ENCODE peak calls at places on chromosome 1, in four cellular contexts. Z is K562, B is GM12878, E is HL-60. N is an unnamed sample.

GRCh38 chr1:241658081-241658793 is 6.2 kb downstream of the WDR64 start:
- DNase-seq in Z (no peak), B (no peak), E (no peak), N (no peak)

GRCh38 chr1:207227131-207227630 is 94.3 kb upstream of the CD55 start:
- DNase-seq in Z (no peak), B (no peak), E (no peak), N (no peak)

GRCh38 chr1:120178799-120179419 is 2.6 kb upstream of the SEC22B start:
- DNase-seq in Z (peak; percentile 2), B (no peak), E (no peak), N (no peak)

GRCh38 chr1:12409676-12410075 is 179.8 kb downstream of the VPS13D start:
- DNase-seq in Z (peak; percentile 83), B (no peak), E (no peak), N (no peak)

GRCh38 chr1:171743014-171743870 is 1.4 kb upstream of the VAMP4 start:
- DNase-seq in Z (peak; percentile 54), B (no peak), E (no peak), N (no peak)

GRCh38 chr1:215744419-215744818 is 177.3 kb downstream of the KCTD3 start:
- DNase-seq in Z (no peak), B (no peak), E (no peak), N (no peak)

GRCh38 chr1:110443393-110443918 is 7.5 kb upstream of the PROK1 start:
- DNase-seq in Z (no peak), B (no peak), E (peak; percentile 29), N (no peak)

GRCh38 chr1:19476440-19477190 is 8.7 kb downstream of the CAPZB start:
- DNase-seq in Z (peak; percentile 54), B (peak; percentile 56), E (no peak), N (no peak)

GRCh38 chr1:117652421-117652820 is 46.6 kb downstream of the TENT5C start:
- DNase-seq in Z (no peak), B (no peak), E (no peak), N (no peak)

GRCh38 chr1:34115233-34115632 is 49.8 kb downstream of the CSMD2 start:
- DNase-seq in Z (no peak), B (no peak), E (no peak), N (no peak)

GRCh38 chr1:31593770-31594632 is 17.7 kb downstream of the TINAGL1 start:
- DNase-seq in Z (peak; percentile 80), B (peak; percentile 26), E (peak; percentile 15), N (peak; percentile 73)

GRCh38 chr1:232328496-232329102 is 301.3 kb downstream of the SIPA1L2 start:
- DNase-seq in Z (no peak), B (no peak), E (no peak), N (no peak)

GRCh38 chr1:171477804-171478203 is 7.5 kb upstream of the PRRC2C start:
- DNase-seq in Z (no peak), B (no peak), E (no peak), N (no peak)

GRCh38 chr1:15727021-15727420 is 9.0 kb upstream of the SLC25A34 start:
- DNase-seq in Z (no peak), B (no peak), E (no peak), N (no peak)

GRCh38 chr1:28509705-28510349 is 4.0 kb downstream of the RCC1 start:
- DNase-seq in Z (peak; percentile 61), B (no peak), E (no peak), N (no peak)

GRCh38 chr1:220685879-220686278 is 4.3 kb upstream of the C1orf115 start:
- DNase-seq in Z (no peak), B (no peak), E (no peak), N (no peak)

GRCh38 chr1:16905856-16906702 is 10.3 kb downstream of the RNU1-2 start:
- DNase-seq in Z (peak; percentile 35), B (no peak), E (no peak), N (no peak)
- TF ChIP-seq SPI1 in Z (no peak), B (no peak), E (no peak), N (no peak)

DNA sequence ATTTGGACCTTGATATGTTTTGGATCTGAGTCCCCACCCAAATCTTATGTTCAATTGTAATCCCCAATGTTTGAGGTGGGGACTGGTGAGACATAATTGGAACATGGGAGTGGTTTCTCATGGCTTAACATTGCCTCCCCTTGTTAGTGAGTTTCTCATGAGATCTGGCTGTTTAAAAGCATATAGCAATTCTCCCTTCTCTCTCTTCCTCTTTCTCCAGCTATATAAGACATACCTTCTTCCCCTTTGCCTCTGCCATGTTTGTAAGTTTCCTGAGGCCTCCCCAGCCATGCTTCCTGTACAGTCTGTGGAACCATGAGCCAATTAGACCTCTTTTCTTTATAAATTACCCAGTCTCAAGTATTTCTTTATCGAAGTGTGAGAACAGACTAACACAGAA is 692.4 kb downstream of the KCNT2 start:
- DNase-seq in Z (no peak), B (no peak), E (no peak), N (no peak)
- TF ChIP-seq SPI1 in Z (no peak), B (no peak), E (peak; percentile 76), N (no peak)

DNA sequence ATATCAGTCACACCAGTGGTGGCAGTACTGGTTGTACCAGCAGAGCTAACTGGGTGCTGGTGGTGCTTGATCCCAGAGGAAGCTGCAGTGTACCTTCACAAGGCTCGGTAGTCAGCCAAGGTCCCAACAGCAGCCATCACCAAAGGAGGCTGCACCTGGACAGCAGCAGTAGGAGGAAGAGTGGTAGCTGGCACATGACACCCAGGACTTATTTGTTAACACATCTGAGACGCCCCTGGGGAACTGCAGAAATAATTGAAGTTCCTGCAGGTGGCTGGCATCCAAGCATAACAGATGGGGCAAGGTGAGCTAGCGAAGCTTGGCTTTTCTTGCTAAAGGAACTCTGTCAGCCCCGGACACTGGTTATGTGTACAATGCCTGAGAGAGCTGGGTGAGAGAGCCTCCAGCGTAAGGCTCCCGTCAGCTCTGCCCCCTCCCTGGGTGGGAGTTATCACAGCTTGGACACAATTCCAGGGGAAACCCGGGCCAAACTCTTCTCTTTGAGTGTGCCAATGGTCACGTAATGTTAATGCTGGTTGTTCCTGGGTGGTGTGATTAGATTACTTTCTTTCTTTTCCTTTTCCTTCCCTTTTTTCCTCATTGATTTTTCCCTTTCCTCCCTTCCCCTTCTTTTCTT is 29.1 kb upstream of the PARP1 start:
- DNase-seq in Z (no peak), B (no peak), E (no peak), N (no peak)
- TF ChIP-seq SPI1 in Z (no peak), B (no peak), E (no peak), N (no peak)

DNA sequence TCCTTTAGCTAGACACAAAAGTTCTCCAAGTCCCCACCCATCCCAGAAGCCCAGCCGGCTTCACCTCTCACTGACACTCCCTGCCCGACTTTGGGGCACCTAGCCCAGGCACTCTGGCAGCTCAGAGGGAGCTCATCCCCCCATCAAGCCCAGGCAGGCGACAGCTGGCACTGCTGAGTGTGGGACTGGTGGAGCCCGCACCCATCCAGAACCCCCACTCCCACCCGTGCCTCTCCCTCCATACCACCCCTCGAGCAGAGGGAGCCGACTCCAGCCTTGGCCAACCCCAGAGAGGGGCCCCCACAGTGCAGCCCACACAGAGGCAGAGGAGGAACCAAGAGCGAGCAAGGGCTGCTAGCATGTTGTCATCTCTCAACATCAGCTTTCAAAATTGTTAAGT is 658.6 kb downstream of the AMY1C start:
- DNase-seq in Z (no peak), B (no peak), E (no peak), N (no peak)
- TF ChIP-seq SPI1 in Z (no peak), B (no peak), E (no peak), N (no peak)

GRCh38 chr1:8165595-8166360 is 139.7 kb upstream of the ERRFI1 start:
- DNase-seq in Z (peak; percentile 60), B (no peak), E (no peak), N (no peak)
- TF ChIP-seq SPI1 in Z (no peak), B (no peak), E (no peak), N (no peak)

N was measured in GM12891.